ENCODE peak calls at places on chromosomes 5 and 9, in seven cellular contexts. One of them, this sample, is unnamed.
A peak's percentile ranks its signal among the peaks of the same experiment; 100 is the strongest.

GRCh38 chr5:127590154-127590722 is 58.6 kb upstream of the CTXN3 start:
- DNase-seq in left ventricle myocardium inferior: no peak
- DNase-seq in PC-3: no peak
- DNase-seq in fibroblast of the aortic adventitia: no peak
- DNase-seq in spleen: no peak
- DNase-seq in esophagus squamous epithelium: no peak
- DNase-seq in pancreas: no peak
- DNase-seq in this sample: no peak

GRCh38 chr9:131971482-131972074 is 108.1 kb downstream of the MED27 start:
- DNase-seq in left ventricle myocardium inferior: no peak
- DNase-seq in PC-3: no peak
- DNase-seq in fibroblast of the aortic adventitia: no peak
- DNase-seq in spleen: no peak
- DNase-seq in esophagus squamous epithelium: no peak
- DNase-seq in pancreas: no peak
- DNase-seq in this sample: no peak

GRCh38 chr9:91834740-91835139 is 115.3 kb downstream of the ROR2 start:
- DNase-seq in left ventricle myocardium inferior: no peak
- DNase-seq in PC-3: no peak
- DNase-seq in fibroblast of the aortic adventitia: no peak
- DNase-seq in spleen: no peak
- DNase-seq in esophagus squamous epithelium: no peak
- DNase-seq in pancreas: no peak
- DNase-seq in this sample: no peak

GRCh38 chr5:168064457-168064856 is 227.0 kb upstream of the WWC1 start:
- DNase-seq in left ventricle myocardium inferior: no peak
- DNase-seq in PC-3: no peak
- DNase-seq in fibroblast of the aortic adventitia: no peak
- DNase-seq in spleen: no peak
- DNase-seq in esophagus squamous epithelium: no peak
- DNase-seq in pancreas: no peak
- DNase-seq in this sample: no peak

GRCh38 chr9:92710368-92710767 is 40.4 kb upstream of the IPPK start:
- DNase-seq in left ventricle myocardium inferior: no peak
- DNase-seq in PC-3: no peak
- DNase-seq in fibroblast of the aortic adventitia: no peak
- DNase-seq in spleen: no peak
- DNase-seq in esophagus squamous epithelium: no peak
- DNase-seq in pancreas: no peak
- DNase-seq in this sample: no peak

GRCh38 chr5:116810937-116811336 is 236.3 kb upstream of the SEMA6A start:
- DNase-seq in left ventricle myocardium inferior: no peak
- DNase-seq in PC-3: no peak
- DNase-seq in fibroblast of the aortic adventitia: no peak
- DNase-seq in spleen: no peak
- DNase-seq in esophagus squamous epithelium: no peak
- DNase-seq in pancreas: no peak
- DNase-seq in this sample: no peak

GRCh38 chr9:1005043-1005667 is 28.7 kb downstream of the DMRT3 start:
- DNase-seq in left ventricle myocardium inferior: no peak
- DNase-seq in PC-3: peak; percentile 72
- DNase-seq in fibroblast of the aortic adventitia: peak; percentile 51
- DNase-seq in spleen: no peak
- DNase-seq in esophagus squamous epithelium: no peak
- DNase-seq in pancreas: peak; percentile 19
- DNase-seq in this sample: peak; percentile 54

GRCh38 chr5:10866913-10867312 is 105.9 kb upstream of the DAP start:
- DNase-seq in left ventricle myocardium inferior: no peak
- DNase-seq in PC-3: peak; percentile 45
- DNase-seq in fibroblast of the aortic adventitia: no peak
- DNase-seq in spleen: no peak
- DNase-seq in esophagus squamous epithelium: no peak
- DNase-seq in pancreas: no peak
- DNase-seq in this sample: no peak

GRCh38 chr9:4489919-4490704 is at the start of gene SLC1A1:
- DNase-seq in left ventricle myocardium inferior: peak; percentile 60
- DNase-seq in PC-3: peak; percentile 63
- DNase-seq in fibroblast of the aortic adventitia: peak; percentile 81
- DNase-seq in spleen: no peak
- DNase-seq in esophagus squamous epithelium: no peak
- DNase-seq in pancreas: peak; percentile 56
- DNase-seq in this sample: peak; percentile 78

GRCh38 chr5:54753034-54753433 is 232.4 kb downstream of the ESM1 start:
- DNase-seq in left ventricle myocardium inferior: no peak
- DNase-seq in PC-3: no peak
- DNase-seq in fibroblast of the aortic adventitia: peak; percentile 70
- DNase-seq in spleen: no peak
- DNase-seq in esophagus squamous epithelium: no peak
- DNase-seq in pancreas: no peak
- DNase-seq in this sample: peak; percentile 36

GRCh38 chr5:177179431-177179830 is 45.9 kb downstream of the NSD1 start:
- DNase-seq in left ventricle myocardium inferior: no peak
- DNase-seq in PC-3: no peak
- DNase-seq in fibroblast of the aortic adventitia: no peak
- DNase-seq in spleen: no peak
- DNase-seq in esophagus squamous epithelium: no peak
- DNase-seq in pancreas: no peak
- DNase-seq in this sample: no peak

GRCh38 chr5:134129411-134130238 is 15.1 kb downstream of the TCF7 start:
- DNase-seq in left ventricle myocardium inferior: no peak
- DNase-seq in PC-3: no peak
- DNase-seq in fibroblast of the aortic adventitia: no peak
- DNase-seq in spleen: peak; percentile 80
- DNase-seq in esophagus squamous epithelium: no peak
- DNase-seq in pancreas: no peak
- DNase-seq in this sample: no peak

GRCh38 chr5:167585184-167585583 is 706.3 kb upstream of the WWC1 start:
- DNase-seq in left ventricle myocardium inferior: no peak
- DNase-seq in PC-3: no peak
- DNase-seq in fibroblast of the aortic adventitia: no peak
- DNase-seq in spleen: no peak
- DNase-seq in esophagus squamous epithelium: no peak
- DNase-seq in pancreas: no peak
- DNase-seq in this sample: no peak

GRCh38 chr9:121284733-121285451 is 16.9 kb downstream of the GSN start:
- DNase-seq in left ventricle myocardium inferior: no peak
- DNase-seq in PC-3: no peak
- DNase-seq in fibroblast of the aortic adventitia: no peak
- DNase-seq in spleen: no peak
- DNase-seq in esophagus squamous epithelium: no peak
- DNase-seq in pancreas: no peak
- DNase-seq in this sample: no peak

GRCh38 chr9:121283856-121284732 is 16.1 kb downstream of the GSN start:
- DNase-seq in left ventricle myocardium inferior: no peak
- DNase-seq in PC-3: no peak
- DNase-seq in fibroblast of the aortic adventitia: no peak
- DNase-seq in spleen: no peak
- DNase-seq in esophagus squamous epithelium: no peak
- DNase-seq in pancreas: no peak
- DNase-seq in this sample: no peak

GRCh38 chr9:121286973-121287721 is 19.2 kb downstream of the GSN start:
- DNase-seq in left ventricle myocardium inferior: peak; percentile 87
- DNase-seq in PC-3: peak; percentile 96
- DNase-seq in fibroblast of the aortic adventitia: peak; percentile 96
- DNase-seq in spleen: no peak
- DNase-seq in esophagus squamous epithelium: peak; percentile 26
- DNase-seq in pancreas: peak; percentile 76
- DNase-seq in this sample: peak; percentile 98

GRCh38 chr9:121286688-121286972 is 18.7 kb downstream of the GSN start:
- DNase-seq in left ventricle myocardium inferior: no peak
- DNase-seq in PC-3: no peak
- DNase-seq in fibroblast of the aortic adventitia: no peak
- DNase-seq in spleen: no peak
- DNase-seq in esophagus squamous epithelium: no peak
- DNase-seq in pancreas: no peak
- DNase-seq in this sample: no peak

DNA sequence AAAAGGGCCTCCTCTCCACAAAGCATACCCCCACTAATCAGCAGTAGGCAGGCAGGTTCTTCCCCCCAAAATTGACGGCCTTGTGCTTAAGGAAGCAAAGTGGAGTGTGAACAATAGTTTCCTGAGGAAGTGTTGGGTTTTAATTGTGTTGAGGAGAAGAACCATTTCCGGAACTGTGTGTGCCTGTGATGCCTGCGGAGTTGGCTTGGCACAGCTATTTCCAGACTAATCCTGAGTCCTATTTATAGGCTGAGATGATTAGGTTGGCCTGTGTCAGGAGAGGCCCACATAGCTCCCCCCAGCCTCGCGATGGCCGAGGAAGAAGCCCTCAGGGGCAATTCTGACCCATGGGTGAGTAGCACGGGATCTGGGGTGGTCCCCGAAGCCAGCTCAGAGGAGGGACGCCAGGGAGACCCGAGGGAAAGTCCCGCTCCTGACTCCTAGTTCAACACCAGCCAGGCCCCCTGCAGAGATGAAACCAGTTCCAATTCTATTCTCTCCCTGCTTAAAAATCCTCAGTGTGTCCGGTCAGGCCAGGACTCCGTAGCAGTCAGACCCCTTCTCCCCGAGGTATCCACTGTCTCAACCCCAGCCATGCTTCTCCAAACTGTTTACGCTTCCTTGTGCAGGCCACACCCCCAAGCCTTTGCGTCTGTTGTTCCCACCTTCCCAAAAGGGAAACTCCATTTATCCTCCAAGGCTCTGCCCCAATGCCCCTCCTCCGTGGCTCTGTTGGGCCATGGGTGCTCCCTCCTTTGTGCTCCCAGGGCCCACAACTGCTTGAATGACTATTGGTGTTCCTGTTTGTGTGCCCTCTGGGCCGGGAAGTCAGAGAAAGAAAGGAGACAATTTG is 18.1 kb downstream of the GSN start:
- DNase-seq in left ventricle myocardium inferior: peak; percentile 83
- DNase-seq in PC-3: no peak
- DNase-seq in fibroblast of the aortic adventitia: peak; percentile 74
- DNase-seq in spleen: no peak
- DNase-seq in esophagus squamous epithelium: no peak
- DNase-seq in pancreas: no peak
- DNase-seq in this sample: peak; percentile 82
- H3K4me3 ChIP-seq in left ventricle myocardium inferior: peak overlapping the region; percentile 62
- H3K4me3 ChIP-seq in PC-3: no peak overlapping the region
- H3K4me3 ChIP-seq in fibroblast of the aortic adventitia: no peak overlapping the region
- H3K4me3 ChIP-seq in spleen: no peak overlapping the region
- H3K4me3 ChIP-seq in esophagus squamous epithelium: no peak overlapping the region
- H3K4me3 ChIP-seq in pancreas: no peak overlapping the region
- H3K4me3 ChIP-seq in this sample: no peak overlapping the region

GRCh38 chr9:37582548-37583157 is 6.5 kb upstream of the FBXO10 start:
- DNase-seq in left ventricle myocardium inferior: no peak
- DNase-seq in PC-3: peak; percentile 67
- DNase-seq in fibroblast of the aortic adventitia: peak; percentile 85
- DNase-seq in spleen: no peak
- DNase-seq in esophagus squamous epithelium: no peak
- DNase-seq in pancreas: no peak
- DNase-seq in this sample: peak; percentile 85
- TF ChIP-seq CTCF in left ventricle myocardium inferior: peak; percentile 80
- TF ChIP-seq CTCF in PC-3: peak; percentile 66
- TF ChIP-seq CTCF in fibroblast of the aortic adventitia: peak; percentile 72
- TF ChIP-seq CTCF in spleen: peak; percentile 52
- TF ChIP-seq CTCF in esophagus squamous epithelium: peak; percentile 36
- TF ChIP-seq CTCF in pancreas: peak; percentile 26
- TF ChIP-seq CTCF in this sample: peak; percentile 68

DNA sequence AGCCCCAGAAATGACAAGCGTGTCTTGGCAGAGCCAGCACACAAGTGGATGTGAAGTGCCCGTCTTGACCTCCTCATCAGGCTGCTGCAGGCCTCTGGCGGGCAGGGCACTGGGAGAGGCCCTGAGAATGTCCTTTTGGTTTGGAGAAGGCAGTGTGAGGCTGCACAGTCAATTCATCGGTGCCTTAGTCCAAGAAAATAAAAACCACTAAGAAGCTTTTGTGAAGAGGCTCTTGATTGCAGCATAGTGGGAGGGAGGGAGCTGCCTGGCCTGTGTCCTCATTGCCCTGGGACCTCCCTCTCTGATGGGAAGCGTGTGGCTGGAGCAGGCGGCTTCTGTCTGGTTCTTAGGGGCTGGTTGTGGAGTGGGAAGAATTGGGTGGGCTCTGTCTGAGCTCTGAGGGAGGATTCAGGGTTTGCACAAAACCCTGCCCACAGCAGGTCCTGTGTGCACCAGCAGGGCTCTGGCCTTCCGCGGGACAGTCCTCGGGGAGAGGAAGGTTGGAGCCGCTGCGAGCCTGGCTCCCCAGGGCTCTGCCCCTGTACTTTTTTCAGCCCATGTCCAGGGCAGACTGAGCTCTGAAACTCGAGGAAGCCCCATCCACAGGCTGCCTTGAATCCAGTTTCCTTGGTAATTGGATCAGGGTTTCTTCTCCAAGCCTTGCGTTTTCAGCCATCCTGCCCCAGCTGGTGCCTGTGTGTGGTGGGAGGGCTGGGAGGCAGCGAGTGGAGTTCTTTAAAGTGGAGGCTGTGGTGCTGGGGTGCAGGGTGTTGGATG is 1.1 kb downstream of the HRCT1 start:
- DNase-seq in left ventricle myocardium inferior: peak; percentile 69
- DNase-seq in PC-3: peak; percentile 26
- DNase-seq in fibroblast of the aortic adventitia: peak; percentile 91
- DNase-seq in spleen: no peak
- DNase-seq in esophagus squamous epithelium: no peak
- DNase-seq in pancreas: peak; percentile 22
- DNase-seq in this sample: peak; percentile 92
- H3K4me3 ChIP-seq in left ventricle myocardium inferior: peak overlapping the region; percentile 67
- H3K4me3 ChIP-seq in PC-3: peak overlapping the region; percentile 49
- H3K4me3 ChIP-seq in fibroblast of the aortic adventitia: peak overlapping the region; percentile 48
- H3K4me3 ChIP-seq in spleen: no peak overlapping the region
- H3K4me3 ChIP-seq in esophagus squamous epithelium: no peak overlapping the region
- H3K4me3 ChIP-seq in pancreas: no peak overlapping the region
- H3K4me3 ChIP-seq in this sample: no peak overlapping the region

DNA sequence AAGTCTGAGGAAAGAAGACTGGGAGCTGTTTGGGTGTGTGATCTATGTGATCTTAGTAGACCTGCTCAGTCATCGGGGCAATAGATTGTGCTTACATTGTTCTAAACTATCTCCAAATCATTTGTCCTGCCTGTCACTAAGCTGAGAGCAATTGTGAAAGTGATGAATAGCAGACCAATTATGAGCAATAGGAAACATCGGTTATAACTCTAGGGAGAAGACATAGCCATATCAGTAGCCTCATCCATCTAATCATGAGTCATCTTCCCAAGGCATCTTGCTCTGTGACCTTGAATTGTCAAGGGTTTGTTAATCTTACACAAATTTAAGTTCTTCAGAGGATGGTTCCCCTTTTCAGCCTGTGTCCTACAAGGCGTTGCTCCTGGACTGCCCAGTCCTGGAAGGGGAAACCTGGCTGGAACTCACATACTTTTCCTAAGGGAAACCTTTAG is 54.1 kb upstream of the TRIM32 start:
- DNase-seq in left ventricle myocardium inferior: no peak
- DNase-seq in PC-3: peak; percentile 6
- DNase-seq in fibroblast of the aortic adventitia: peak; percentile 93
- DNase-seq in spleen: no peak
- DNase-seq in esophagus squamous epithelium: no peak
- DNase-seq in pancreas: no peak
- DNase-seq in this sample: no peak
- TF ChIP-seq CTCF in left ventricle myocardium inferior: no peak
- TF ChIP-seq CTCF in PC-3: no peak
- TF ChIP-seq CTCF in fibroblast of the aortic adventitia: no peak
- TF ChIP-seq CTCF in spleen: no peak
- TF ChIP-seq CTCF in esophagus squamous epithelium: no peak
- TF ChIP-seq CTCF in pancreas: no peak
- TF ChIP-seq CTCF in this sample: no peak

GRCh38 chr9:97852399-97853055 is 499 bp upstream of the FOXE1 start:
- DNase-seq in left ventricle myocardium inferior: no peak
- DNase-seq in PC-3: no peak
- DNase-seq in fibroblast of the aortic adventitia: no peak
- DNase-seq in spleen: no peak
- DNase-seq in esophagus squamous epithelium: no peak
- DNase-seq in pancreas: no peak
- DNase-seq in this sample: no peak
- H3K4me3 ChIP-seq in left ventricle myocardium inferior: peak overlapping the region; percentile 59
- H3K4me3 ChIP-seq in PC-3: no peak overlapping the region
- H3K4me3 ChIP-seq in fibroblast of the aortic adventitia: no peak overlapping the region
- H3K4me3 ChIP-seq in spleen: peak overlapping the region; percentile 46
- H3K4me3 ChIP-seq in esophagus squamous epithelium: peak overlapping the region; percentile 71
- H3K4me3 ChIP-seq in pancreas: peak overlapping the region; percentile 48
- H3K4me3 ChIP-seq in this sample: no peak overlapping the region

This sample was measured in cardiac fibroblast.